ENCODE peak calls at places on chromosomes 7 and 10, in four cellular contexts. U, H, R and V are unnamed samples.

GRCh38 chr7:3558410-3558809 is 257.4 kb downstream of the SDK1 start:
- DNase-seq in U (no peak), R (no peak), H (no peak), V (no peak)

GRCh38 chr7:47300472-47301021 is 281.4 kb downstream of the TNS3 start:
- DNase-seq in R (no peak), H (no peak), U (no peak), V (no peak)

GRCh38 chr7:18049262-18049661 is 21.6 kb upstream of the PRPS1L1 start:
- DNase-seq in H (no peak), R (no peak), U (no peak), V (no peak)

GRCh38 chr10:118799779-118800178 is 45.0 kb upstream of the CACUL1 start:
- DNase-seq in R (no peak), U (no peak), H (no peak), V (peak; percentile 38)

GRCh38 chr10:11610855-11611247 is 599 bp downstream of the USP6NL start:
- DNase-seq in U (peak; percentile 24), R (peak; percentile 45), H (no peak), V (no peak)

GRCh38 chr10:127148066-127148932 is 48.1 kb downstream of the INSYN2A start:
- DNase-seq in H (no peak), R (no peak), U (peak; percentile 12), V (peak; percentile 45)

GRCh38 chr7:105682331-105683070 is 101.2 kb upstream of the EFCAB10 start:
- DNase-seq in R (no peak), H (no peak), U (no peak), V (no peak)

GRCh38 chr7:102182016-102182415 is 104.7 kb upstream of the SH2B2 start:
- DNase-seq in H (no peak), R (no peak), U (no peak), V (no peak)

GRCh38 chr7:55055479-55055878 is 36.7 kb downstream of the EGFR start:
- DNase-seq in R (no peak), H (no peak), U (no peak), V (peak; percentile 74)

GRCh38 chr10:62433181-62433692 is 59.1 kb downstream of the ZNF365 start:
- DNase-seq in U (peak; percentile 73), H (peak; percentile 24), R (no peak), V (peak; percentile 53)

GRCh38 chr7:85426487-85426960 is 239.7 kb upstream of the SEMA3D start:
- DNase-seq in U (no peak), R (no peak), H (no peak), V (no peak)

GRCh38 chr7:129090307-129090907 is 35.5 kb upstream of the TNPO3 start:
- DNase-seq in R (no peak), H (no peak), U (no peak), V (no peak)

GRCh38 chr10:13417459-13418126 is 69.5 kb upstream of the SEPHS1 start:
- DNase-seq in R (no peak), U (no peak), H (no peak), V (no peak)

GRCh38 chr10:110643670-110644597 is at the start of gene RBM20:
- DNase-seq in U (peak; percentile 23), H (no peak), R (peak; percentile 30), V (no peak)

GRCh38 chr7:920351-921070 is 34.0 kb downstream of the ADAP1 start:
- DNase-seq in R (no peak), H (no peak), U (no peak), V (no peak)

GRCh38 chr10:7194571-7194970 is 216.3 kb downstream of the SFMBT2 start:
- DNase-seq in U (no peak), H (no peak), R (no peak), V (no peak)

GRCh38 chr10:117647306-117647705 is 104.8 kb downstream of the EMX2 start:
- DNase-seq in H (no peak), U (no peak), R (no peak), V (no peak)

GRCh38 chr10:1130995-1131790 is 75.0 kb downstream of the WDR37 start:
- DNase-seq in H (no peak), U (no peak), R (no peak), V (no peak)

GRCh38 chr10:121340176-121340850 is 257.9 kb downstream of the FGFR2 start:
- DNase-seq in U (no peak), H (no peak), R (no peak), V (no peak)

GRCh38 chr7:8724080-8724718 is 290.8 kb downstream of the NXPH1 start:
- DNase-seq in U (peak; percentile 74), H (no peak), R (peak; percentile 11), V (no peak)

GRCh38 chr10:124736491-124737136 is 7.6 kb downstream of the FAM53B start:
- DNase-seq in R (no peak), U (no peak), H (no peak), V (no peak)